ENCODE peak calls at places on chromosome 21, in four cellular contexts. G is fibroblast of pulmonary artery; C is activated CD8-positive, alpha-beta memory T cell treated with anti-CD3 and anti-CD28 coated beads for 24 hours; Q is mesenteric fat pad. R is an unnamed sample.

GRCh38 chr21:42248783-42249597 is 30.1 kb downstream of the ABCG1 start:
- DNase-seq in G (no peak), C (no peak), Q (no peak), R (no peak)

GRCh38 chr21:44904141-44904923 is 16.4 kb downstream of the ITGB2 start:
- DNase-seq in G (no peak), C (no peak), Q (no peak), R (no peak)

GRCh38 chr21:25670726-25671125 is 31.7 kb downstream of the JAM2 start:
- DNase-seq in G (peak; percentile 54), C (no peak), Q (no peak), R (no peak)

GRCh38 chr21:43903451-43904091 is 38.5 kb downstream of the AGPAT3 start:
- DNase-seq in G (no peak), C (no peak), Q (no peak), R (peak; percentile 59)

GRCh38 chr21:42929969-42930368 is 4.5 kb upstream of the ERVH48-1 start:
- DNase-seq in G (no peak), C (no peak), Q (peak; percentile 12), R (no peak)

GRCh38 chr21:20570824-20571232 is 427.4 kb upstream of the NCAM2 start:
- DNase-seq in G (no peak), C (no peak), Q (no peak), R (no peak)

GRCh38 chr21:44421901-44422840 is 33.1 kb upstream of the LRRC3 start:
- DNase-seq in G (no peak), C (no peak), Q (peak; percentile 76), R (no peak)

GRCh38 chr21:31180256-31181088 is 142.2 kb upstream of the KRTAP19-8 start:
- DNase-seq in G (peak; percentile 74), C (no peak), Q (no peak), R (peak; percentile 41)

GRCh38 chr21:31921079-31921478 is 48.3 kb downstream of the HUNK start:
- DNase-seq in G (no peak), C (no peak), Q (no peak), R (no peak)

GRCh38 chr21:20537162-20537561 is 461.0 kb upstream of the NCAM2 start:
- DNase-seq in G (no peak), C (no peak), Q (no peak), R (no peak)

GRCh38 chr21:44907225-44907965 is 13.3 kb downstream of the ITGB2 start:
- DNase-seq in G (no peak), C (no peak), Q (no peak), R (no peak)

GRCh38 chr21:41167348-41168342 is at the start of gene BACE2:
- DNase-seq in G (peak; percentile 74), C (peak; percentile 69), Q (no peak), R (peak; percentile 88)

GRCh38 chr21:45001134-45002095 is 61.6 kb downstream of the SLX9 start:
- DNase-seq in G (peak; percentile 70), C (no peak), Q (no peak), R (peak; percentile 46)